ENCODE peak calls at places on chromosomes 6 and 20, in nine cellular contexts. V is WERI-Rb-1, J is heart left ventricle, R is lower lobe of right lung, L is pancreas, P is brain microvascular endothelial cell, K is IMR-90, W is MM.1S, O is ovary. D is an unnamed sample.

GRCh38 chr6:40038626-40039025 is 104.4 kb upstream of the MOCS1 start:
- DNase-seq in L (no peak), J (no peak), R (no peak), O (no peak), V (no peak), P (no peak), W (no peak), K (no peak), D (no peak)

GRCh38 chr6:43147289-43147688 is 23.8 kb upstream of the SRF start:
- DNase-seq in J (no peak), W (no peak), R (no peak), O (no peak), L (no peak), V (no peak), K (no peak), P (no peak), D (no peak)

GRCh38 chr20:17680836-17681740 is 954 bp downstream of the RRBP1 start:
- DNase-seq in V (peak; percentile 75), J (peak; percentile 92), O (peak; percentile 84), K (peak; percentile 63), R (peak; percentile 91), W (peak; percentile 77), L (peak; percentile 77), P (peak; percentile 48), D (peak; percentile 76)

GRCh38 chr20:39676857-39677351 is 714.8 kb downstream of the DHX35 start:
- DNase-seq in P (no peak), J (no peak), R (no peak), W (peak; percentile 9), L (no peak), V (no peak), O (no peak), K (peak; percentile 3), D (no peak)

GRCh38 chr6:38713812-38714211 is 1.3 kb upstream of the DNAH8 start:
- DNase-seq in J (no peak), L (no peak), P (no peak), V (no peak), W (peak; percentile 48), K (no peak), R (no peak), O (no peak), D (peak; percentile 15)

GRCh38 chr6:89087881-89088280 is 7.3 kb downstream of the PNRC1 start:
- DNase-seq in O (no peak), K (no peak), V (no peak), L (no peak), P (no peak), W (no peak), R (no peak), J (no peak), D (no peak)

GRCh38 chr20:19998990-19999705 is 18.0 kb upstream of the NAA20 start:
- DNase-seq in W (no peak), O (no peak), V (no peak), K (no peak), L (peak; percentile 69), P (no peak), R (no peak), J (no peak), D (no peak)

GRCh38 chr20:40741507-40742106 is 52.6 kb upstream of the MAFB start:
- DNase-seq in J (no peak), P (peak; percentile 50), R (no peak), L (no peak), O (no peak), W (peak; percentile 57), V (peak; percentile 41), K (peak; percentile 34), D (no peak)

DNA sequence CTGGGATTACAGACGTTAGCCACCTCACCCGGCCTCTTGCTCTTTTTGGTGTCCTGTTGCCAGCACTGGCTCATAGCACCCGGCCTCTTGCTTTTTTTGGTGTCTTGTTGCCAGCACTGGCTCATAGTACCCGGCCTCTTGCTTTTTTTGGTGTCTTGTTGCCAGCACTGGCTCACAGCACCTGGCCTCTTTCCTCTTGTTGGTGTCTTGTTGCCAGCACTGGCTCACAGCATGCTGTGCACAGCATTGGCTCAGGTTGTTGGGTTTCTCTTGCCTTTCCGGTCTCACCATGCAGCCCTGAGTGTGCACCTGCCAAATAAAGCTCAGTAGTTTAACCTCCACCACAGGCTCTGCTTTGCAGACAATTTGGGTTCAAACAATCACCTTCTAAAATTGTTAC is 208.2 kb downstream of the THBS2 start:
- DNase-seq in R (no peak), P (no peak), L (no peak), O (no peak), K (no peak), J (no peak), W (peak; percentile 53), V (no peak), D (no peak)
- H3K27ac ChIP-seq in R (no peak overlapping the region), P (no peak overlapping the region), L (no peak overlapping the region), O (no peak overlapping the region), K (no peak overlapping the region), J (no peak overlapping the region), W (no peak overlapping the region), V (no peak overlapping the region), D (no peak overlapping the region)

GRCh38 chr6:133855994-133856393 is 32.9 kb upstream of the TCF21 start:
- DNase-seq in R (no peak), W (no peak), P (no peak), K (no peak), L (no peak), O (no peak), J (no peak), V (no peak), D (no peak)
- H3K4me3 ChIP-seq in R (no peak overlapping the region), W (no peak overlapping the region), P (no peak overlapping the region), K (no peak overlapping the region), L (no peak overlapping the region), O (no peak overlapping the region), J (no peak overlapping the region), V (no peak overlapping the region), D (no peak overlapping the region)

GRCh38 chr6:32192608-32193039 is at the start of gene GPSM3:
- DNase-seq in J (peak; percentile 82), V (no peak), W (peak; percentile 33), L (peak; percentile 54), P (peak; percentile 16), K (peak; percentile 36), R (peak; percentile 82), O (no peak), D (peak; percentile 44)
- H3K27ac ChIP-seq in J (peak within 1 kb of the TSS; percentile 100), V (no peak within 1 kb of the TSS), W (peak within 1 kb of the TSS; percentile 2), L (no peak within 1 kb of the TSS), P (peak within 1 kb of the TSS; percentile 34), K (peak within 1 kb of the TSS; percentile 92), R (peak within 1 kb of the TSS; percentile 91), O (no peak within 1 kb of the TSS), D (peak within 1 kb of the TSS; percentile 85)

GRCh38 chr6:108799791-108800190 is 48.4 kb upstream of the ARMC2 start:
- DNase-seq in V (no peak), K (no peak), P (no peak), J (no peak), L (no peak), O (no peak), R (no peak), W (no peak), D (no peak)
- H3K4me3 ChIP-seq in V (no peak overlapping the region), K (no peak overlapping the region), P (no peak overlapping the region), J (no peak overlapping the region), L (no peak overlapping the region), O (no peak overlapping the region), R (no peak overlapping the region), W (no peak overlapping the region), D (no peak overlapping the region)